ENCODE peak calls at places on chromosomes 7 and 10, in eight cellular contexts. T is NCI-H460; M is WERI-Rb-1; V is fibroblast of the aortic adventitia; H is A172; S is adrenal gland; P is germinal center; A is activated CD8-positive, alpha-beta memory T cell treated with anti-CD3 and anti-CD28 coated beads for 24 hours. U is an unnamed sample.

GRCh38 chr10:62059424-62059913 is 158.0 kb downstream of the ARID5B start:
- DNase-seq in T (no peak), P (no peak), A (no peak), H (no peak), V (peak; percentile 71), M (no peak), S (no peak), U (no peak)

GRCh38 chr10:30645340-30645827 is 15.8 kb upstream of the LYZL2 start:
- DNase-seq in A (no peak), T (no peak), H (no peak), V (peak; percentile 37), M (peak; percentile 58), S (peak; percentile 47), P (no peak), U (peak; percentile 62)

GRCh38 chr7:98212532-98213041 is 1.3 kb downstream of the BHLHA15 start:
- DNase-seq in M (no peak), A (no peak), S (no peak), V (no peak), H (no peak), P (no peak), T (no peak), U (no peak)

GRCh38 chr10:99996934-99997648 is 12.7 kb downstream of the DNMBP start:
- DNase-seq in P (no peak), M (no peak), A (no peak), H (peak; percentile 54), T (no peak), S (no peak), V (peak; percentile 64), U (no peak)

GRCh38 chr10:73931767-73932624 is 21.1 kb downstream of the PLAU start:
- DNase-seq in S (no peak), P (no peak), A (peak; percentile 77), V (no peak), M (no peak), T (no peak), H (peak; percentile 77), U (no peak)

GRCh38 chr10:70337201-70337651 is 45.2 kb downstream of the LRRC20 start:
- DNase-seq in A (no peak), V (no peak), H (peak; percentile 19), T (no peak), M (no peak), S (no peak), P (no peak), U (no peak)

GRCh38 chr10:125720002-125720382 is 483 bp downstream of the EDRF1 start:
- DNase-seq in V (peak; percentile 16), P (peak; percentile 12), A (no peak), H (no peak), T (no peak), M (no peak), S (no peak), U (no peak)

GRCh38 chr7:568031-568680 is 48.5 kb upstream of the PDGFA start:
- DNase-seq in H (no peak), P (no peak), T (no peak), M (no peak), A (no peak), V (no peak), S (no peak), U (no peak)

GRCh38 chr7:143434660-143435059 is 8.6 kb upstream of the TAS2R60 start:
- DNase-seq in P (no peak), M (no peak), H (no peak), V (peak; percentile 83), A (no peak), S (no peak), T (peak; percentile 17), U (peak; percentile 59)

GRCh38 chr7:157047148-157047547 is 36.7 kb upstream of the MNX1 start:
- DNase-seq in S (no peak), T (no peak), A (no peak), M (no peak), H (no peak), V (no peak), P (no peak), U (no peak)

GRCh38 chr7:127755529-127755928 is 103.5 kb downstream of the SND1 start:
- DNase-seq in H (no peak), P (no peak), V (no peak), S (no peak), T (no peak), A (no peak), M (no peak), U (no peak)